ENCODE peak calls at places on chromosomes 13 and 19, in five cellular contexts. L is AG10803, S is thyroid gland, B is transverse colon, O is hepatocyte. F is an unnamed sample.

GRCh38 chr13:21813844-21814243 is 143.0 kb downstream of the FGF9 start:
- DNase-seq in L (no peak), S (no peak), B (no peak), O (no peak), F (no peak)

GRCh38 chr13:37448072-37448471 is 150.5 kb downstream of the POSTN start:
- DNase-seq in L (no peak), S (no peak), B (no peak), O (peak), F (no peak)

GRCh38 chr13:49652691-49653305 is 24.5 kb downstream of the ARL11 start:
- DNase-seq in L (peak), S (peak), B (peak), O (peak), F (no peak)

GRCh38 chr13:110277357-110277950 is 29.5 kb downstream of the COL4A1 start:
- DNase-seq in L (no peak), S (no peak), B (no peak), O (no peak), F (no peak)

GRCh38 chr13:112722433-112723250 is 32.8 kb downstream of the ATP11A start:
- DNase-seq in L (peak), S (peak), B (no peak), O (peak), F (peak)

GRCh38 chr13:32026619-32027018 is 5.0 kb upstream of the FRY start:
- DNase-seq in L (no peak), S (no peak), B (no peak), O (no peak), F (no peak)

GRCh38 chr13:102608944-102609343 is 12.2 kb downstream of the TPP2 start:
- DNase-seq in L (no peak), S (no peak), B (no peak), O (no peak), F (no peak)

GRCh38 chr19:16247353-16248182 is 49.9 kb downstream of the AP1M1 start:
- DNase-seq in L (peak), S (peak), B (peak), O (peak), F (no peak)

GRCh38 chr13:114151031-114151430 is 18.6 kb upstream of the RASA3 start:
- DNase-seq in L (no peak), S (no peak), B (no peak), O (no peak), F (no peak)

GRCh38 chr13:32381539-32381938 is 46.4 kb downstream of the N4BP2L1 start:
- DNase-seq in L (peak), S (peak), B (no peak), O (peak), F (peak)

GRCh38 chr13:68608147-68608546 is 1378.0 kb upstream of the PCDH9 start:
- DNase-seq in L (no peak), S (no peak), B (no peak), O (no peak), F (no peak)

GRCh38 chr13:108561152-108561551 is 68.3 kb upstream of the MYO16 start:
- DNase-seq in L (no peak), S (no peak), B (no peak), O (no peak), F (no peak)

GRCh38 chr13:113129480-113129879 is 6.9 kb downstream of the F10 start:
- DNase-seq in L (no peak), S (no peak), B (no peak), O (no peak), F (no peak)

GRCh38 chr19:42153606-42154405 is 21.6 kb upstream of the POU2F2 start:
- DNase-seq in L (no peak), S (no peak), B (no peak), O (no peak), F (no peak)

GRCh38 chr19:48390188-48391099 is 907 bp downstream of the KDELR1 start:
- DNase-seq in L (peak), S (peak), B (peak), O (peak), F (no peak)

GRCh38 chr19:29812080-29812880 is 489 bp downstream of the CCNE1 start:
- DNase-seq in L (no peak), S (peak), B (peak), O (peak), F (no peak)

GRCh38 chr19:8366121-8366581 is 2.2 kb downstream of the ANGPTL4 start:
- DNase-seq in L (no peak), S (no peak), B (no peak), O (no peak), F (no peak)

GRCh38 chr19:55336101-55336500 is 3.6 kb upstream of the KMT5C start:
- DNase-seq in L (peak), S (no peak), B (no peak), O (no peak), F (no peak)

GRCh38 chr19:1000095-1000494 is at the start of gene GRIN3B:
- DNase-seq in L (peak), S (peak), B (peak), O (peak), F (no peak)

GRCh38 chr19:56566904-56567273 is 379 bp upstream of the ZNF470 start:
- DNase-seq in L (no peak), S (peak), B (peak), O (peak), F (peak)

GRCh38 chr13:113952151-113952982 is 21.5 kb downstream of the C13orf46 start:
- DNase-seq in L (no peak), S (no peak), B (no peak), O (no peak), F (no peak)

GRCh38 chr13:109859216-109859835 is 72.9 kb upstream of the IRS2 start:
- DNase-seq in L (no peak), S (no peak), B (no peak), O (no peak), F (no peak)

GRCh38 chr19:35995655-35995993 is 636 bp downstream of the SDHAF1 start:
- DNase-seq in L (peak), S (peak), B (peak), O (peak), F (no peak)

GRCh38 chr13:41562083-41562482 is 104.7 kb downstream of the RGCC start:
- DNase-seq in L (peak), S (peak), B (peak), O (peak), F (no peak)

GRCh38 chr19:6817179-6817578 is 44.7 kb downstream of the VAV1 start:
- DNase-seq in L (no peak), S (no peak), B (no peak), O (no peak), F (no peak)

GRCh38 chr19:44984005-44984404 is 17.3 kb upstream of the RELB start:
- DNase-seq in L (no peak), S (no peak), B (no peak), O (no peak), F (no peak)

GRCh38 chr19:58578430-58578925 is 5.3 kb upstream of the MZF1 start:
- DNase-seq in L (no peak), S (no peak), B (no peak), O (no peak), F (no peak)

GRCh38 chr13:112450118-112450517 is 74.0 kb downstream of the SPACA7 start:
- DNase-seq in L (no peak), S (no peak), B (no peak), O (no peak), F (no peak)

GRCh38 chr19:2119916-2120785 is 23.4 kb downstream of the IZUMO4 start:
- DNase-seq in L (no peak), S (no peak), B (no peak), O (no peak), F (no peak)

GRCh38 chr13:46721054-46721453 is 75.9 kb downstream of the ESD start:
- DNase-seq in L (peak), S (peak), B (peak), O (peak), F (no peak)

GRCh38 chr13:37816276-37816675 is 53.3 kb downstream of the TRPC4 start:
- DNase-seq in L (peak), S (no peak), B (no peak), O (no peak), F (no peak)

GRCh38 chr13:75635621-75636338 is at the start of gene LMO7:
- DNase-seq in L (peak), S (peak), B (peak), O (peak), F (no peak)

GRCh38 chr19:3479819-3480215 is 508 bp downstream of the SMIM24 start:
- DNase-seq in L (no peak), S (no peak), B (no peak), O (peak), F (no peak)

GRCh38 chr19:3270908-3271307 is 46.4 kb downstream of the CELF5 start:
- DNase-seq in L (peak), S (no peak), B (no peak), O (peak), F (no peak)

GRCh38 chr13:94712287-94712811 is at the start of gene SOX21:
- DNase-seq in L (no peak), S (no peak), B (no peak), O (no peak), F (no peak)

GRCh38 chr19:2888739-2889224 is 11.9 kb upstream of the ZNF57 start:
- DNase-seq in L (peak), S (peak), B (peak), O (no peak), F (no peak)

GRCh38 chr13:114077938-114078335 is 54.5 kb downstream of the RASA3 start:
- DNase-seq in L (peak), S (no peak), B (no peak), O (peak), F (no peak)

GRCh38 chr19:43534305-43534612 is 1.3 kb downstream of the ZNF575 start:
- DNase-seq in L (no peak), S (no peak), B (no peak), O (no peak), F (no peak)
- H3K4me3 ChIP-seq in L (peak), S (peak), B (peak), O (no peak), F (peak)

GRCh38 chr19:4622695-4623421 is 16.5 kb upstream of the TNFAIP8L1 start:
- DNase-seq in L (no peak), S (no peak), B (no peak), O (peak), F (no peak)
- TF ChIP-seq CTCF in L (peak), S (no peak), B (no peak), O (peak), F (no peak)

DNA sequence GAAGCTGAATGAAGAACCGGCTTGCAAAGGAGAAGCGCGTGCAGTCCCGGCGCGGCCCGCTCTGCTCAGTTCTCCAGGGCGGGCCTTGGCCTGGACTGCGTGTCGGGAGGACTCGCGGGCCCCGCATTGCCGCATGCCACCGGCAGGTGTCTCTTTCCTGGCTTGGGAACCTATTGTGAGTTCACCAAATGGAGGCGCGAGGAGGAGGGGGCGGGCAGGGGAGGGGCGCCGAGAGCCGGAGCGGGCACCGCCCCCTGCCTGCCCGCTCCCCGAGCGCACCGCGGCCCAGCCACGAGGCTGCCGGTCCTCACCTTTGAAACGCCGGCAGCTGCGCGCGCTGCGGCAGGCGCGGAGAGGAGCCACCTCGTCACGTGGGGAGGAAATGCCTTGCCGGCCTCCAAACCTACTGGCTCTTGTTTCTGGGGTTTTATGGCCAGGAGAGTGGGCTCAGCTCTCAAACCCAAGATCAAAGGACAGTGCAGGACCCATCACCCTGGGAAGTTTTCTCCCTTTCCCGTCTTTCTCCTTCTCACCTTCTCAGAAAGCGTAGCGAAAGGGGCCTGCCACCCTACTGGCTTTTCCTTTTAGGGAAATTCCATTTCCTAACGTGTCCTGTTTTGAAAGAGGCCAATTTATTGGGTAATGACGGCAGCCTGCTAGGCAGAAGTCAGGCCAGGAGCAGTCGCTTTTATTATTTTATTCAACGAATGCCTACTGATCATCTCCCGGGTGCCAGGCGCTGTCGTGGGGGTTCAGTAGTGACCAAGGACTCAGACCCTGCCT is 13.8 kb upstream of the UBE2L5 start:
- DNase-seq in L (peak), S (peak), B (peak), O (peak), F (no peak)
- H3K4me3 ChIP-seq in L (peak), S (peak), B (peak), O (no peak), F (peak)

GRCh38 chr19:47284324-47284899 is 9.7 kb downstream of the INAFM1 start:
- DNase-seq in L (peak), S (no peak), B (no peak), O (peak), F (no peak)

GRCh38 chr19:47275866-47276461 is 1.3 kb downstream of the INAFM1 start:
- DNase-seq in L (peak), S (peak), B (no peak), O (no peak), F (no peak)

GRCh38 chr19:47283405-47284059 is 8.8 kb downstream of the INAFM1 start:
- DNase-seq in L (no peak), S (no peak), B (no peak), O (no peak), F (no peak)

GRCh38 chr19:47274891-47275865 is 493 bp downstream of the INAFM1 start:
- DNase-seq in L (peak), S (peak), B (peak), O (no peak), F (no peak)

GRCh38 chr19:47280183-47280797 is 5.6 kb downstream of the INAFM1 start:
- DNase-seq in L (peak), S (no peak), B (peak), O (peak), F (no peak)
- TF ChIP-seq CTCF in L (peak), S (no peak), B (peak), O (peak), F (peak)

DNA sequence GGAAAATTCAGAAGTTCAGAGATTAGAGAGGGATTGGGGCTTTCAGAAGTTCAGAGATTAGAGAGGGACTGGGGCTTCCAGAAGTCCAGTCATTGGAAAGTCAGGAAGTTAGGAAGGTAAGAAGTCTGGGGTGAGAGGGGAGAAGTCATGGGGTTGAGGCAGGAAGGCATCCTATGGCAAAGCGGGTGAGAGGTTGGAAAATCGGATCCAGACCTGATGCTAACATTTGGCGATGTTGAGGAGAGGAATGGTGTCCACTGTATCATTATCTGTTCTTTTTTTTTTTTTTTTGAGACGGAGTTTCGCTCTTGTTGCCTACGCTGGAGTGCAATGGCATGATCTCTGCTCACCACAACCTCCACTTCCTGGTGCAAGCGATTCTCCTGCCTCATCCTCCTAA is 11.1 kb downstream of the SYT3 start:
- DNase-seq in L (no peak), S (no peak), B (no peak), O (no peak), F (no peak)
- H3K4me3 ChIP-seq in L (no peak), S (no peak), B (no peak), O (no peak), F (no peak)

GRCh38 chr19:34555447-34555846 is 73.9 kb downstream of the WTIP start:
- DNase-seq in L (peak), S (no peak), B (no peak), O (no peak), F (no peak)
- TF ChIP-seq CTCF in L (peak), S (no peak), B (no peak), O (peak), F (peak)

GRCh38 chr19:18401580-18402112 is 4.2 kb upstream of the LRRC25 start:
- DNase-seq in L (peak), S (peak), B (peak), O (peak), F (no peak)

GRCh38 chr19:18408053-18408476 is 10.6 kb upstream of the LRRC25 start:
- DNase-seq in L (no peak), S (peak), B (peak), O (no peak), F (peak)

GRCh38 chr19:18412610-18413239 is 6.5 kb upstream of the SSBP4 start:
- DNase-seq in L (no peak), S (no peak), B (no peak), O (no peak), F (no peak)

GRCh38 chr19:18406749-18407148 is 9.3 kb upstream of the LRRC25 start:
- DNase-seq in L (no peak), S (no peak), B (no peak), O (no peak), F (no peak)
- H3K4me3 ChIP-seq in L (no peak), S (no peak), B (no peak), O (no peak), F (no peak)

GRCh38 chr19:19343016-19343362 is 22.4 kb downstream of the MAU2 start:
- DNase-seq in L (no peak), S (no peak), B (no peak), O (no peak), F (no peak)
- TF ChIP-seq CTCF in L (no peak), S (no peak), B (no peak), O (no peak), F (no peak)

GRCh38 chr13:99656843-99657506 is 155.7 kb downstream of the TM9SF2 start:
- DNase-seq in L (no peak), S (no peak), B (no peak), O (no peak), F (no peak)

GRCh38 chr13:99656092-99656745 is 154.9 kb downstream of the TM9SF2 start:
- DNase-seq in L (peak), S (peak), B (peak), O (peak), F (peak)

GRCh38 chr13:99653526-99653925 is 152.3 kb downstream of the TM9SF2 start:
- DNase-seq in L (no peak), S (no peak), B (no peak), O (no peak), F (peak)

GRCh38 chr13:99654076-99654475 is 152.8 kb downstream of the TM9SF2 start:
- DNase-seq in L (no peak), S (no peak), B (no peak), O (no peak), F (no peak)

GRCh38 chr13:99655351-99656091 is 154.2 kb downstream of the TM9SF2 start:
- DNase-seq in L (peak), S (no peak), B (no peak), O (peak), F (peak)
- H3K4me3 ChIP-seq in L (no peak), S (no peak), B (no peak), O (no peak), F (peak)